ENCODE peak calls at places on chromosome 14, in six cellular contexts. N, D, V, Q, S and J are unnamed samples.

GRCh38 chr14:103998027-103998426 is 55.7 kb upstream of the RD3L start:
- DNase-seq in N (no peak), D (no peak), V (no peak), Q (no peak), S (no peak), J (no peak)

GRCh38 chr14:32808574-32809098 is 130.0 kb upstream of the NPAS3 start:
- DNase-seq in N (no peak), D (no peak), V (no peak), Q (peak), S (no peak), J (no peak)

GRCh38 chr14:22994762-22995275 is 12.5 kb upstream of the AJUBA start:
- DNase-seq in N (peak), D (no peak), V (no peak), Q (peak), S (peak), J (no peak)

GRCh38 chr14:100586520-100587247 is 533 bp downstream of the BEGAIN start:
- DNase-seq in N (no peak), D (no peak), V (no peak), Q (peak), S (no peak), J (peak)

GRCh38 chr14:58873228-58873953 is 235.6 kb downstream of the DACT1 start:
- DNase-seq in N (no peak), D (no peak), V (no peak), Q (no peak), S (no peak), J (no peak)

GRCh38 chr14:103186241-103186835 is 63.1 kb downstream of the TNFAIP2 start:
- DNase-seq in N (no peak), D (no peak), V (no peak), Q (no peak), S (no peak), J (no peak)

GRCh38 chr14:88380405-88380804 is 5.1 kb upstream of the SPATA7 start:
- DNase-seq in N (peak), D (no peak), V (no peak), Q (peak), S (no peak), J (peak)

GRCh38 chr14:100025111-100025510 is 40.1 kb upstream of the EVL start:
- DNase-seq in N (peak), D (no peak), V (no peak), Q (peak), S (peak), J (no peak)

GRCh38 chr14:104778694-104779331 is 16.7 kb downstream of the AKT1 start:
- DNase-seq in N (no peak), D (no peak), V (no peak), Q (no peak), S (no peak), J (no peak)

GRCh38 chr14:91250912-91251311 is 6.4 kb upstream of the GPR68 start:
- DNase-seq in N (no peak), D (no peak), V (no peak), Q (no peak), S (no peak), J (no peak)

GRCh38 chr14:51093371-51094281 is 1.3 kb downstream of the TRIM9 start:
- DNase-seq in N (no peak), D (no peak), V (no peak), Q (no peak), S (peak), J (peak)

GRCh38 chr14:100065942-100066574 is 836 bp downstream of the EVL start:
- DNase-seq in N (no peak), D (no peak), V (no peak), Q (no peak), S (no peak), J (no peak)

GRCh38 chr14:65686761-65687160 is 274.2 kb downstream of the FUT8 start:
- DNase-seq in N (peak), D (no peak), V (no peak), Q (peak), S (no peak), J (peak)

GRCh38 chr14:99256483-99256874 is 15.5 kb downstream of the BCL11B start:
- DNase-seq in N (no peak), D (no peak), V (no peak), Q (no peak), S (no peak), J (no peak)

GRCh38 chr14:73393375-73393774 is 65.0 kb downstream of the NUMB start:
- DNase-seq in N (no peak), D (no peak), V (no peak), Q (peak), S (no peak), J (no peak)

GRCh38 chr14:35985504-35986218 is 159.5 kb downstream of the BRMS1L start:
- DNase-seq in N (no peak), D (no peak), V (no peak), Q (no peak), S (no peak), J (no peak)

GRCh38 chr14:92719890-92720323 is 28.5 kb downstream of the LGMN start:
- DNase-seq in N (no peak), D (no peak), V (no peak), Q (peak), S (peak), J (no peak)

GRCh38 chr14:99055019-99055418 is 217.0 kb downstream of the BCL11B start:
- DNase-seq in N (no peak), D (no peak), V (no peak), Q (no peak), S (no peak), J (peak)

GRCh38 chr14:31921251-31921650 is 155.9 kb upstream of the ARHGAP5 start:
- DNase-seq in N (peak), D (no peak), V (no peak), Q (no peak), S (no peak), J (no peak)

GRCh38 chr14:100825691-100826331 is at the start of gene MEG3:
- DNase-seq in N (peak), D (peak), V (peak), Q (no peak), S (peak), J (peak)

GRCh38 chr14:37622231-37622923 is 26.9 kb downstream of the TTC6 start:
- DNase-seq in N (no peak), D (no peak), V (no peak), Q (no peak), S (peak), J (no peak)

GRCh38 chr14:63178912-63179311 is 25.3 kb upstream of the RHOJ start:
- DNase-seq in N (peak), D (no peak), V (no peak), Q (peak), S (no peak), J (peak)

GRCh38 chr14:69357544-69358200 is 40.4 kb downstream of the ERH start:
- DNase-seq in N (no peak), D (no peak), V (no peak), Q (no peak), S (no peak), J (no peak)

GRCh38 chr14:69354383-69355154 is 43.5 kb downstream of the ERH start:
- DNase-seq in N (peak), D (no peak), V (no peak), Q (no peak), S (no peak), J (peak)

GRCh38 chr14:69356903-69357543 is 41.1 kb downstream of the ERH start:
- DNase-seq in N (no peak), D (no peak), V (no peak), Q (no peak), S (no peak), J (no peak)

GRCh38 chr14:69355155-69355954 is 42.7 kb downstream of the ERH start:
- DNase-seq in N (no peak), D (no peak), V (no peak), Q (no peak), S (no peak), J (no peak)

GRCh38 chr14:69355955-69356321 is 42.2 kb downstream of the ERH start:
- DNase-seq in N (peak), D (peak), V (no peak), Q (peak), S (no peak), J (no peak)
- H3K27ac ChIP-seq in N (no peak), D (peak), V (no peak), Q (no peak), S (no peak), J (no peak)

GRCh38 chr14:68708343-68708742 is 84.5 kb downstream of the ZFP36L1 start:
- DNase-seq in N (no peak), D (no peak), V (no peak), Q (no peak), S (no peak), J (no peak)

GRCh38 chr14:68712703-68713370 is 80.0 kb downstream of the ZFP36L1 start:
- DNase-seq in N (no peak), D (no peak), V (no peak), Q (no peak), S (no peak), J (no peak)

GRCh38 chr14:68709007-68709406 is 83.9 kb downstream of the ZFP36L1 start:
- DNase-seq in N (no peak), D (no peak), V (no peak), Q (no peak), S (no peak), J (no peak)

GRCh38 chr14:68711551-68712437 is 81.1 kb downstream of the ZFP36L1 start:
- DNase-seq in N (no peak), D (no peak), V (no peak), Q (no peak), S (no peak), J (no peak)

DNA sequence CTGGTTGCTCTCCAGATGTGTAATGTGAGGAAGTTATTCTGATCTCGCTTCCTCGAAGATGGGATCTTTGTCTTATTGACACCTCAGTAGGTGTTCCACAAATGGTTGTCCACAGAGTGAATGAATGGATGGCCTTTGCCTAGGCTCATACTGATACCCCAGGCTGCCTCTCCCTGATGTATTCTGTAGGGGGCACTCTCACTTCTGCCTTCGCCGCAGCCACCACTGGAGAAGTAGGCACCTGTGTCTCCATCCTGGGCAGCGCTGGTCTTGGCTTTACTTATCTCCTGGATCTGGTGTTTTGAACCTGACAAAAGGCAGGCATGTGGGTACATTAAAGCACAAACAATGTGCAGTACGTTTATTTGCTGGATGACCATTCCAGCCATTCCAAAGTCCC is 82.1 kb downstream of the ZFP36L1 start:
- DNase-seq in N (no peak), D (no peak), V (no peak), Q (no peak), S (no peak), J (no peak)
- TF ChIP-seq CTCF in N (no peak), D (no peak), V (no peak), Q (no peak), S (no peak), J (no peak)

GRCh38 chr14:69043007-69043444 is 63.9 kb upstream of the ACTN1 start:
- DNase-seq in N (no peak), D (no peak), V (no peak), Q (no peak), S (peak), J (no peak)

GRCh38 chr14:69043598-69044267 is 64.6 kb upstream of the ACTN1 start:
- DNase-seq in N (peak), D (peak), V (no peak), Q (no peak), S (peak), J (no peak)

GRCh38 chr14:69045857-69046351 is 66.8 kb upstream of the ACTN1 start:
- DNase-seq in N (no peak), D (peak), V (no peak), Q (no peak), S (peak), J (no peak)

GRCh38 chr14:69044965-69045555 is 66.0 kb upstream of the ACTN1 start:
- DNase-seq in N (peak), D (no peak), V (no peak), Q (no peak), S (peak), J (no peak)

DNA sequence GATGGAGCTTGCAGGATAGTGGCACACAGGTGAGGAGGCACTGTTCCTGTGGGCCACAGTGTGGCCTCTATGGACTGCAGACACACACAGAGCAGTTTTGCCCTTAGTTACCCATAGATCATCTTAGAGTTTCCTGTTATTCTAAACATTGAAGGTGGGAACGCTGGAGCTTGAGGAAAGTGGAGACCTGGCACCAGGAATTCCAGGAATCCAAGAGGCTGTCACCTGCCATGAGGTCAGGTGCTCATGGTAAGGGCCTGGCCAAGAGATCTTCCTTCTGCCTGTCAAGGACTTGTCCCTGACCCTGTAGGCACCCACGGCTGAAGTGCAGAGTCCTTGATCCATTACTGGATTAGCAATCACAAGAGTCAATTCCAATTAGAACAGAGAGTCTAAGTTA is 65.2 kb upstream of the ACTN1 start:
- DNase-seq in N (no peak), D (no peak), V (no peak), Q (no peak), S (no peak), J (no peak)
- H3K27ac ChIP-seq in N (peak), D (peak), V (no peak), Q (no peak), S (peak), J (no peak)

GRCh38 chr14:80213602-80214001 is 2.3 kb upstream of the DIO2 start:
- DNase-seq in N (peak), D (no peak), V (no peak), Q (peak), S (peak), J (peak)
- TF ChIP-seq CTCF in N (peak), D (no peak), V (peak), Q (peak), S (peak), J (peak)